ENCODE peak calls at places on chromosomes 3 and 15, in nine cellular contexts. V is dorsolateral prefrontal cortex, X is pancreas, L is astrocyte, C is vagina, H is HL-60, W is transverse colon, A is GM12878, Z is ascending aorta. F is an unnamed sample.
A peak's percentile ranks its signal among the peaks of the same experiment; 100 is the strongest.

GRCh38 chr15:99117111-99117510 is 12.2 kb downstream of the SYNM start:
- DNase-seq in V (no peak), X (no peak), L (no peak), C (no peak), H (no peak), W (no peak), A (no peak), Z (no peak), F (no peak)

GRCh38 chr3:117268318-117268717 is 558.7 kb downstream of the TUSC7 start:
- DNase-seq in V (no peak), X (no peak), L (no peak), C (no peak), H (no peak), W (no peak), A (no peak), Z (no peak), F (no peak)

GRCh38 chr3:141863497-141863896 is 12.9 kb upstream of the ATP1B3 start:
- DNase-seq in V (no peak), X (no peak), L (no peak), C (no peak), H (peak; percentile 28), W (no peak), A (no peak), Z (no peak), F (no peak)

GRCh38 chr3:71421820-71422566 is 161.5 kb downstream of the FOXP1 start:
- DNase-seq in V (no peak), X (no peak), L (no peak), C (no peak), H (no peak), W (no peak), A (peak; percentile 66), Z (no peak), F (no peak)

GRCh38 chr3:107221856-107222255 is 155.4 kb upstream of the CCDC54 start:
- DNase-seq in V (no peak), X (no peak), L (peak; percentile 78), C (no peak), H (no peak), W (no peak), A (no peak), Z (no peak), F (no peak)

GRCh38 chr3:31762888-31763351 is 218.1 kb downstream of the OSBPL10 start:
- DNase-seq in V (no peak), X (no peak), L (peak; percentile 30), C (no peak), H (no peak), W (no peak), A (no peak), Z (no peak), F (no peak)

GRCh38 chr15:24858737-24859601 is 95.8 kb upstream of the SNRPN start:
- DNase-seq in V (no peak), X (no peak), L (peak; percentile 54), C (no peak), H (no peak), W (no peak), A (no peak), Z (no peak), F (no peak)

GRCh38 chr3:152471814-152472605 is 203.3 kb downstream of the MBNL1 start:
- DNase-seq in V (peak; percentile 33), X (peak; percentile 67), L (peak; percentile 32), C (no peak), H (peak; percentile 65), W (peak; percentile 77), A (peak; percentile 37), Z (no peak), F (peak; percentile 73)

GRCh38 chr15:31197497-31198414 is 96.2 kb upstream of the TRPM1 start:
- DNase-seq in V (no peak), X (no peak), L (no peak), C (no peak), H (no peak), W (peak; percentile 53), A (peak; percentile 47), Z (no peak), F (no peak)

GRCh38 chr3:156024904-156025303 is 95.5 kb upstream of the KCNAB1 start:
- DNase-seq in V (no peak), X (no peak), L (peak; percentile 18), C (no peak), H (no peak), W (no peak), A (no peak), Z (no peak), F (no peak)

GRCh38 chr15:80031841-80032240 is 27.6 kb upstream of the ZFAND6 start:
- DNase-seq in V (no peak), X (no peak), L (no peak), C (no peak), H (no peak), W (peak; percentile 25), A (no peak), Z (no peak), F (no peak)

GRCh38 chr3:101036676-101037075 is 43.5 kb upstream of the ABI3BP start:
- DNase-seq in V (no peak), X (no peak), L (peak; percentile 29), C (no peak), H (no peak), W (no peak), A (no peak), Z (no peak), F (no peak)

GRCh38 chr15:87954783-87955182 is 301.8 kb downstream of the NTRK3 start:
- DNase-seq in V (no peak), X (no peak), L (no peak), C (no peak), H (no peak), W (no peak), A (no peak), Z (no peak), F (no peak)

GRCh38 chr15:87949214-87949933 is 307.2 kb downstream of the NTRK3 start:
- DNase-seq in V (no peak), X (no peak), L (no peak), C (no peak), H (no peak), W (no peak), A (no peak), Z (no peak), F (peak; percentile 45)

GRCh38 chr15:87944687-87945086 is 311.9 kb downstream of the NTRK3 start:
- DNase-seq in V (no peak), X (no peak), L (no peak), C (no peak), H (no peak), W (no peak), A (no peak), Z (no peak), F (peak; percentile 50)

GRCh38 chr15:87952736-87953135 is 303.8 kb downstream of the NTRK3 start:
- DNase-seq in V (no peak), X (no peak), L (no peak), C (no peak), H (no peak), W (no peak), A (no peak), Z (no peak), F (no peak)

GRCh38 chr15:87949934-87950298 is 306.6 kb downstream of the NTRK3 start:
- DNase-seq in V (no peak), X (no peak), L (no peak), C (no peak), H (no peak), W (no peak), A (no peak), Z (no peak), F (no peak)
- H3K27ac ChIP-seq in V (peak overlapping the region; percentile 16), X (no peak overlapping the region), L (no peak overlapping the region), C (peak overlapping the region; percentile 59), H (no peak overlapping the region), W (no peak overlapping the region), A (no peak overlapping the region), Z (no peak overlapping the region), F (peak overlapping the region; percentile 70)

GRCh38 chr3:177356113-177356512 is 158.8 kb upstream of the TBL1XR1 start:
- DNase-seq in V (no peak), X (no peak), L (no peak), C (no peak), H (no peak), W (no peak), A (no peak), Z (no peak), F (no peak)
- H3K27ac ChIP-seq in V (no peak overlapping the region), X (no peak overlapping the region), L (no peak overlapping the region), C (peak overlapping the region; percentile 86), H (no peak overlapping the region), W (peak overlapping the region; percentile 97), A (no peak overlapping the region), Z (peak overlapping the region; percentile 88), F (peak overlapping the region; percentile 83)

GRCh38 chr3:37935756-37936666 is 54.6 kb upstream of the VILL start:
- DNase-seq in V (no peak), X (peak; percentile 24), L (peak; percentile 98), C (no peak), H (no peak), W (peak; percentile 36), A (no peak), Z (no peak), F (no peak)
- H3K27ac ChIP-seq in V (peak overlapping the region; percentile 62), X (peak overlapping the region; percentile 38), L (peak overlapping the region; percentile 57), C (peak overlapping the region; percentile 30), H (no peak overlapping the region), W (peak overlapping the region; percentile 76), A (no peak overlapping the region), Z (peak overlapping the region; percentile 18), F (peak overlapping the region; percentile 38)

GRCh38 chr3:37183375-37183831 is 9.0 kb upstream of the LRRFIP2 start:
- DNase-seq in V (no peak), X (no peak), L (peak; percentile 96), C (peak; percentile 25), H (no peak), W (no peak), A (no peak), Z (no peak), F (no peak)

GRCh38 chr3:37183976-37184375 is 9.6 kb upstream of the LRRFIP2 start:
- DNase-seq in V (no peak), X (no peak), L (peak; percentile 75), C (peak; percentile 20), H (no peak), W (no peak), A (no peak), Z (no peak), F (no peak)

GRCh38 chr3:37182816-37183215 is 8.4 kb upstream of the LRRFIP2 start:
- DNase-seq in V (no peak), X (no peak), L (no peak), C (no peak), H (no peak), W (no peak), A (no peak), Z (no peak), F (no peak)

GRCh38 chr3:37181766-37182165 is 7.4 kb upstream of the LRRFIP2 start:
- DNase-seq in V (no peak), X (no peak), L (no peak), C (no peak), H (no peak), W (no peak), A (no peak), Z (no peak), F (no peak)

DNA sequence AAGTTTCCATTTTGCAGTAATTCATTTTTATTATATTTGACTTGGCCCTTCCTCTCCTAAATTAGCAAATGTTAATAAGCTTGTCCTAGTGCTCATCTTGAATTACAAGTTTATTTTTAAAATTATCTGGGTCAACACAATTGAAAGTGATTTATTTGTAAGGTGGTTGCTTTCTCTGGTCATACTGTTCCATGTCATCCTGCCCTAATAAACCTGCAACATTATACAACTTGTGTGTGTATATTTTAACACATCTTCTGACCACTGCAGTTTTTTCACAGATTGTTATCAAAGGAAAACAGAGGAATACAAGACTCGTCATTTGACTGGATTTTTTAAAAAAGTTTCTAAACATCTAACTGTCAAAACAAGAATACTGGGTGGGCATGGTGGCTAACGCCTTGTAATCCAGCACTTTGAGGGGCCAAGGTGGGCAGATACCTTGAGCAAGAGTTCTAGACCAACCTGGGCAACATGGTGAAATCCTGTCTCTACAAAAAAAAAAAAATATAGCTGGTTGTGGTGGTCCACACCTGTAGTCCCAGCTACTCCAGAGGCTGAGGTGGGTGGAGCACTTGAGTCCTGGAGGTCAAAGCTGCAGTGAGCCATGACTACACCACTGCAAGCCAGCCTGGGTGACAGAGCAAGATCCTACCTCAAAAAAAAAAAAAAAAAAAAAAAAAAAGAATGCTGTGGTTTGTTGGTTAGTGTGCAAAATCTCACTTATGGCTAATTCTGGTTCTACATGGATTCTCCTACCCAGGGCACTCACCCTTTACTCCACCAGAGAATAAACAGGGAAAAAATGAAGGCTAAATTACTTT is 5.0 kb upstream of the LRRFIP2 start:
- DNase-seq in V (no peak), X (no peak), L (no peak), C (no peak), H (no peak), W (no peak), A (no peak), Z (no peak), F (no peak)
- H3K27ac ChIP-seq in V (no peak overlapping the region), X (no peak overlapping the region), L (no peak overlapping the region), C (peak overlapping the region; percentile 37), H (no peak overlapping the region), W (no peak overlapping the region), A (no peak overlapping the region), Z (peak overlapping the region; percentile 37), F (peak overlapping the region; percentile 91)